ENCODE peak calls at places on chromosomes 11 and 22, in five cellular contexts. F, P, K, N and B are unnamed samples.

GRCh38 chr11:66789097-66789890 is 53.9 kb upstream of the RCE1 start:
- DNase-seq in F (no peak), P (no peak), N (no peak), K (no peak), B (no peak)

GRCh38 chr11:125562430-125562829 is 6.8 kb upstream of the EI24 start:
- DNase-seq in F (no peak), K (no peak), P (no peak), N (no peak), B (no peak)

GRCh38 chr11:102345923-102346322 is 1.1 kb upstream of the BIRC2 start:
- DNase-seq in N (no peak), F (no peak), K (no peak), P (no peak), B (no peak)

GRCh38 chr11:10856689-10857603 is 907 bp downstream of the ZBED5 start:
- DNase-seq in N (no peak), K (peak; percentile 47), F (peak; percentile 6), P (no peak), B (no peak)

GRCh38 chr11:116701876-116702275 is 70.9 kb downstream of the BUD13 start:
- DNase-seq in P (no peak), K (no peak), F (no peak), N (no peak), B (no peak)

GRCh38 chr11:57071829-57072228 is 83.1 kb downstream of the OR5AK2 start:
- DNase-seq in P (no peak), F (no peak), K (no peak), N (peak; percentile 10), B (no peak)

GRCh38 chr11:92227954-92228935 is 3.6 kb downstream of the FAT3 start:
- DNase-seq in P (no peak), K (no peak), N (no peak), F (no peak), B (no peak)

GRCh38 chr11:115409691-115410220 is 94.5 kb downstream of the CADM1 start:
- DNase-seq in P (no peak), N (no peak), K (peak; percentile 23), F (no peak), B (no peak)

GRCh38 chr11:66713746-66714480 is 15.1 kb downstream of the SPTBN2 start:
- DNase-seq in K (no peak), F (no peak), P (no peak), N (no peak), B (no peak)

GRCh38 chr22:30308518-30309230 is 18.1 kb downstream of the TBC1D10A start:
- DNase-seq in K (no peak), N (no peak), F (no peak), P (no peak), B (no peak)

GRCh38 chr11:121418625-121419114 is 33.4 kb upstream of the SORL1 start:
- DNase-seq in P (no peak), K (no peak), F (no peak), N (no peak), B (no peak)

GRCh38 chr11:86942212-86942611 is 13.0 kb downstream of the FZD4 start:
- DNase-seq in F (no peak), K (no peak), N (no peak), P (no peak), B (no peak)

GRCh38 chr11:202490-202889 is 4.7 kb downstream of the BET1L start:
- DNase-seq in N (no peak), F (no peak), K (no peak), P (peak; percentile 65), B (no peak)

GRCh38 chr22:25161916-25162530 is 37.6 kb upstream of the CRYBB3 start:
- DNase-seq in K (no peak), P (no peak), N (no peak), F (no peak), B (no peak)

GRCh38 chr22:27487600-27488450 is 313.7 kb downstream of the MN1 start:
- DNase-seq in K (no peak), P (no peak), F (no peak), N (no peak), B (no peak)

GRCh38 chr11:118882489-118882888 is 1.2 kb upstream of the CXCR5 start:
- DNase-seq in N (no peak), K (no peak), P (no peak), F (no peak), B (no peak)

GRCh38 chr22:29454186-29454745 is 15.9 kb downstream of the RFPL1 start:
- DNase-seq in K (no peak), F (no peak), P (no peak), N (no peak), B (no peak)

GRCh38 chr11:113278925-113279324 is 35.5 kb upstream of the TTC12 start:
- DNase-seq in N (no peak), K (no peak), F (no peak), P (no peak), B (no peak)

GRCh38 chr11:111303476-111303875 is 5.1 kb downstream of the POU2AF3 start:
- DNase-seq in F (no peak), P (no peak), N (no peak), K (no peak), B (no peak)

GRCh38 chr11:123690490-123690889 is 36.1 kb upstream of the SCN3B start:
- DNase-seq in K (no peak), N (peak; percentile 24), F (no peak), P (no peak), B (no peak)